ENCODE peak calls at places on chromosomes 6 and 20, in nine cellular contexts. One of them, this sample, is unnamed.

GRCh38 chr6:109897561-109898080 is 80.5 kb upstream of the GPR6 start:
- DNase-seq in right cardiac atrium: no peak
- DNase-seq in substantia nigra: no peak
- DNase-seq in stimulated activated CD8-positive, alpha-beta memory T cell treated with anti-CD3 and anti-CD28 coated beads, Interleukin-2, amount 100 ng/mL, for 1 hour: no peak
- DNase-seq in uterus: no peak
- DNase-seq in left cardiac atrium: no peak
- DNase-seq in colonic mucosa: no peak
- DNase-seq in activated CD4-positive, alpha-beta T cell treated with anti-CD3 and anti-CD28 coated beads for 24 hours: no peak
- DNase-seq in H9: no peak
- DNase-seq in this sample: no peak

GRCh38 chr6:166815629-166816028 is 140.7 kb downstream of the RNASET2 start:
- DNase-seq in right cardiac atrium: no peak
- DNase-seq in stimulated activated CD8-positive, alpha-beta memory T cell treated with anti-CD3 and anti-CD28 coated beads, Interleukin-2, amount 100 ng/mL, for 1 hour: no peak
- DNase-seq in H9: no peak
- DNase-seq in left cardiac atrium: no peak
- DNase-seq in uterus: no peak
- DNase-seq in substantia nigra: no peak
- DNase-seq in activated CD4-positive, alpha-beta T cell treated with anti-CD3 and anti-CD28 coated beads for 24 hours: no peak
- DNase-seq in colonic mucosa: no peak
- DNase-seq in this sample: no peak

GRCh38 chr6:88683734-88684133 is 279.7 kb downstream of the RNGTT start:
- DNase-seq in stimulated activated CD8-positive, alpha-beta memory T cell treated with anti-CD3 and anti-CD28 coated beads, Interleukin-2, amount 100 ng/mL, for 1 hour: no peak
- DNase-seq in colonic mucosa: no peak
- DNase-seq in uterus: no peak
- DNase-seq in right cardiac atrium: no peak
- DNase-seq in substantia nigra: no peak
- DNase-seq in left cardiac atrium: no peak
- DNase-seq in activated CD4-positive, alpha-beta T cell treated with anti-CD3 and anti-CD28 coated beads for 24 hours: no peak
- DNase-seq in H9: no peak
- DNase-seq in this sample: no peak

GRCh38 chr6:36649721-36650484 is 28.6 kb upstream of the CDKN1A start:
- DNase-seq in substantia nigra: no peak
- DNase-seq in right cardiac atrium: no peak
- DNase-seq in colonic mucosa: no peak
- DNase-seq in uterus: no peak
- DNase-seq in activated CD4-positive, alpha-beta T cell treated with anti-CD3 and anti-CD28 coated beads for 24 hours: no peak
- DNase-seq in stimulated activated CD8-positive, alpha-beta memory T cell treated with anti-CD3 and anti-CD28 coated beads, Interleukin-2, amount 100 ng/mL, for 1 hour: no peak
- DNase-seq in left cardiac atrium: no peak
- DNase-seq in H9: no peak
- DNase-seq in this sample: no peak

GRCh38 chr6:4896401-4896800 is 107.4 kb downstream of the RPP40 start:
- DNase-seq in stimulated activated CD8-positive, alpha-beta memory T cell treated with anti-CD3 and anti-CD28 coated beads, Interleukin-2, amount 100 ng/mL, for 1 hour: no peak
- DNase-seq in uterus: no peak
- DNase-seq in activated CD4-positive, alpha-beta T cell treated with anti-CD3 and anti-CD28 coated beads for 24 hours: no peak
- DNase-seq in H9: no peak
- DNase-seq in colonic mucosa: no peak
- DNase-seq in left cardiac atrium: no peak
- DNase-seq in substantia nigra: no peak
- DNase-seq in right cardiac atrium: no peak
- DNase-seq in this sample: no peak

GRCh38 chr6:106508836-106509235 is 120.5 kb downstream of the RTN4IP1 start:
- DNase-seq in colonic mucosa: no peak
- DNase-seq in right cardiac atrium: no peak
- DNase-seq in uterus: no peak
- DNase-seq in left cardiac atrium: no peak
- DNase-seq in substantia nigra: no peak
- DNase-seq in stimulated activated CD8-positive, alpha-beta memory T cell treated with anti-CD3 and anti-CD28 coated beads, Interleukin-2, amount 100 ng/mL, for 1 hour: no peak
- DNase-seq in activated CD4-positive, alpha-beta T cell treated with anti-CD3 and anti-CD28 coated beads for 24 hours: no peak
- DNase-seq in H9: no peak
- DNase-seq in this sample: no peak

GRCh38 chr20:53870426-53871199 is 199.8 kb downstream of the BCAS1 start:
- DNase-seq in left cardiac atrium: no peak
- DNase-seq in stimulated activated CD8-positive, alpha-beta memory T cell treated with anti-CD3 and anti-CD28 coated beads, Interleukin-2, amount 100 ng/mL, for 1 hour: no peak
- DNase-seq in H9: no peak
- DNase-seq in activated CD4-positive, alpha-beta T cell treated with anti-CD3 and anti-CD28 coated beads for 24 hours: no peak
- DNase-seq in substantia nigra: no peak
- DNase-seq in right cardiac atrium: no peak
- DNase-seq in uterus: no peak
- DNase-seq in colonic mucosa: no peak
- DNase-seq in this sample: no peak

GRCh38 chr6:97771356-97771755 is 488.3 kb upstream of the MMS22L start:
- DNase-seq in activated CD4-positive, alpha-beta T cell treated with anti-CD3 and anti-CD28 coated beads for 24 hours: no peak
- DNase-seq in uterus: no peak
- DNase-seq in colonic mucosa: no peak
- DNase-seq in right cardiac atrium: no peak
- DNase-seq in stimulated activated CD8-positive, alpha-beta memory T cell treated with anti-CD3 and anti-CD28 coated beads, Interleukin-2, amount 100 ng/mL, for 1 hour: no peak
- DNase-seq in H9: no peak
- DNase-seq in left cardiac atrium: no peak
- DNase-seq in substantia nigra: no peak
- DNase-seq in this sample: no peak

GRCh38 chr20:36824142-36824940 is 50.8 kb upstream of the DSN1 start:
- DNase-seq in stimulated activated CD8-positive, alpha-beta memory T cell treated with anti-CD3 and anti-CD28 coated beads, Interleukin-2, amount 100 ng/mL, for 1 hour: no peak
- DNase-seq in right cardiac atrium: no peak
- DNase-seq in substantia nigra: no peak
- DNase-seq in uterus: no peak
- DNase-seq in activated CD4-positive, alpha-beta T cell treated with anti-CD3 and anti-CD28 coated beads for 24 hours: no peak
- DNase-seq in H9: no peak
- DNase-seq in colonic mucosa: no peak
- DNase-seq in left cardiac atrium: no peak
- DNase-seq in this sample: no peak

GRCh38 chr6:138052783-138053182 is 54.4 kb downstream of the PERP start:
- DNase-seq in uterus: no peak
- DNase-seq in H9: no peak
- DNase-seq in right cardiac atrium: no peak
- DNase-seq in substantia nigra: no peak
- DNase-seq in stimulated activated CD8-positive, alpha-beta memory T cell treated with anti-CD3 and anti-CD28 coated beads, Interleukin-2, amount 100 ng/mL, for 1 hour: no peak
- DNase-seq in colonic mucosa: no peak
- DNase-seq in activated CD4-positive, alpha-beta T cell treated with anti-CD3 and anti-CD28 coated beads for 24 hours: no peak
- DNase-seq in left cardiac atrium: no peak
- DNase-seq in this sample: no peak

GRCh38 chr6:1766663-1767062 is 156.9 kb downstream of the FOXC1 start:
- DNase-seq in left cardiac atrium: peak
- DNase-seq in stimulated activated CD8-positive, alpha-beta memory T cell treated with anti-CD3 and anti-CD28 coated beads, Interleukin-2, amount 100 ng/mL, for 1 hour: no peak
- DNase-seq in uterus: no peak
- DNase-seq in substantia nigra: peak
- DNase-seq in colonic mucosa: no peak
- DNase-seq in activated CD4-positive, alpha-beta T cell treated with anti-CD3 and anti-CD28 coated beads for 24 hours: no peak
- DNase-seq in H9: no peak
- DNase-seq in right cardiac atrium: peak
- DNase-seq in this sample: no peak

GRCh38 chr6:154112181-154112809 is 73.3 kb downstream of the OPRM1 start:
- DNase-seq in stimulated activated CD8-positive, alpha-beta memory T cell treated with anti-CD3 and anti-CD28 coated beads, Interleukin-2, amount 100 ng/mL, for 1 hour: no peak
- DNase-seq in substantia nigra: no peak
- DNase-seq in activated CD4-positive, alpha-beta T cell treated with anti-CD3 and anti-CD28 coated beads for 24 hours: no peak
- DNase-seq in right cardiac atrium: no peak
- DNase-seq in left cardiac atrium: no peak
- DNase-seq in colonic mucosa: no peak
- DNase-seq in uterus: no peak
- DNase-seq in H9: no peak
- DNase-seq in this sample: no peak

GRCh38 chr6:117265425-117266266 is at the start of gene VGLL2:
- DNase-seq in right cardiac atrium: peak
- DNase-seq in colonic mucosa: peak
- DNase-seq in substantia nigra: no peak
- DNase-seq in uterus: no peak
- DNase-seq in left cardiac atrium: peak
- DNase-seq in H9: peak
- DNase-seq in activated CD4-positive, alpha-beta T cell treated with anti-CD3 and anti-CD28 coated beads for 24 hours: no peak
- DNase-seq in stimulated activated CD8-positive, alpha-beta memory T cell treated with anti-CD3 and anti-CD28 coated beads, Interleukin-2, amount 100 ng/mL, for 1 hour: no peak
- DNase-seq in this sample: peak

GRCh38 chr6:97841763-97842162 is 558.7 kb upstream of the MMS22L start:
- DNase-seq in colonic mucosa: no peak
- DNase-seq in activated CD4-positive, alpha-beta T cell treated with anti-CD3 and anti-CD28 coated beads for 24 hours: no peak
- DNase-seq in right cardiac atrium: no peak
- DNase-seq in H9: no peak
- DNase-seq in left cardiac atrium: no peak
- DNase-seq in stimulated activated CD8-positive, alpha-beta memory T cell treated with anti-CD3 and anti-CD28 coated beads, Interleukin-2, amount 100 ng/mL, for 1 hour: no peak
- DNase-seq in substantia nigra: no peak
- DNase-seq in uterus: no peak
- DNase-seq in this sample: no peak

GRCh38 chr20:58017237-58017969 is 211.1 kb downstream of the ANKRD60 start:
- DNase-seq in substantia nigra: peak
- DNase-seq in uterus: no peak
- DNase-seq in activated CD4-positive, alpha-beta T cell treated with anti-CD3 and anti-CD28 coated beads for 24 hours: no peak
- DNase-seq in right cardiac atrium: peak
- DNase-seq in left cardiac atrium: no peak
- DNase-seq in H9: peak
- DNase-seq in colonic mucosa: peak
- DNase-seq in stimulated activated CD8-positive, alpha-beta memory T cell treated with anti-CD3 and anti-CD28 coated beads, Interleukin-2, amount 100 ng/mL, for 1 hour: no peak
- DNase-seq in this sample: peak

GRCh38 chr20:44092551-44093248 is 94.3 kb downstream of the JPH2 start:
- DNase-seq in right cardiac atrium: no peak
- DNase-seq in left cardiac atrium: no peak
- DNase-seq in uterus: no peak
- DNase-seq in stimulated activated CD8-positive, alpha-beta memory T cell treated with anti-CD3 and anti-CD28 coated beads, Interleukin-2, amount 100 ng/mL, for 1 hour: no peak
- DNase-seq in activated CD4-positive, alpha-beta T cell treated with anti-CD3 and anti-CD28 coated beads for 24 hours: no peak
- DNase-seq in H9: peak
- DNase-seq in substantia nigra: no peak
- DNase-seq in colonic mucosa: peak
- DNase-seq in this sample: peak

GRCh38 chr6:4913705-4914411 is 90.0 kb downstream of the RPP40 start:
- DNase-seq in activated CD4-positive, alpha-beta T cell treated with anti-CD3 and anti-CD28 coated beads for 24 hours: no peak
- DNase-seq in left cardiac atrium: no peak
- DNase-seq in colonic mucosa: no peak
- DNase-seq in substantia nigra: no peak
- DNase-seq in stimulated activated CD8-positive, alpha-beta memory T cell treated with anti-CD3 and anti-CD28 coated beads, Interleukin-2, amount 100 ng/mL, for 1 hour: no peak
- DNase-seq in uterus: no peak
- DNase-seq in H9: no peak
- DNase-seq in right cardiac atrium: peak
- DNase-seq in this sample: no peak